ENCODE peak calls at places on chromosomes 1 and 21, in ten cellular contexts. Y is A549; N is CD4-positive, alpha-beta T cell; T is Kasumi-1; K is glomerular endothelial cell; I is fibroblast of the conjunctiva; H is nephron progenitor cell; G is T-cell; C is WTC11; B is occipital lobe. J is an unnamed sample.
A peak's percentile ranks its signal among the peaks of the same experiment; 100 is the strongest.

GRCh38 chr1:26225033-26225831 is 8.8 kb upstream of the CEP85 start:
- DNase-seq in Y (no peak), N (no peak), T (no peak), K (no peak), I (no peak), H (peak; percentile 95), G (no peak), C (peak; percentile 97), B (peak; percentile 78), J (no peak)

GRCh38 chr1:36761073-36761472 is 273.2 kb downstream of the GRIK3 start:
- DNase-seq in Y (no peak), N (no peak), T (no peak), K (no peak), I (no peak), H (no peak), G (no peak), C (no peak), B (no peak), J (no peak)

GRCh38 chr1:108653431-108654105 is 7.3 kb downstream of the HENMT1 start:
- DNase-seq in Y (no peak), N (no peak), T (no peak), K (no peak), I (no peak), H (no peak), G (no peak), C (no peak), B (no peak), J (no peak)

GRCh38 chr1:205421728-205422127 is at the start of gene LEMD1:
- DNase-seq in Y (no peak), N (no peak), T (no peak), K (no peak), I (no peak), H (no peak), G (no peak), C (no peak), B (no peak), J (no peak)

GRCh38 chr1:222769968-222770620 is 33.1 kb downstream of the FAM177B start:
- DNase-seq in Y (no peak), N (no peak), T (no peak), K (no peak), I (no peak), H (no peak), G (no peak), C (no peak), B (no peak), J (no peak)

GRCh38 chr1:64223329-64224151 is 20.1 kb downstream of the UBE2U start:
- DNase-seq in Y (no peak), N (no peak), T (no peak), K (no peak), I (peak; percentile 23), H (no peak), G (no peak), C (no peak), B (no peak), J (peak; percentile 57)

GRCh38 chr1:230306158-230306557 is 120.0 kb downstream of the PGBD5 start:
- DNase-seq in Y (no peak), N (no peak), T (no peak), K (no peak), I (no peak), H (no peak), G (no peak), C (no peak), B (no peak), J (no peak)

GRCh38 chr21:32921632-32922230 is 104.0 kb upstream of the OLIG2 start:
- DNase-seq in Y (peak; percentile 12), N (peak; percentile 14), T (peak; percentile 23), K (no peak), I (no peak), H (peak; percentile 24), G (no peak), C (peak; percentile 72), B (no peak), J (no peak)

GRCh38 chr21:14587266-14587665 is 41.2 kb upstream of the SAMSN1 start:
- DNase-seq in Y (no peak), N (no peak), T (no peak), K (no peak), I (no peak), H (no peak), G (no peak), C (no peak), B (no peak), J (no peak)

GRCh38 chr1:228695015-228695955 is 40.0 kb upstream of the RHOU start:
- DNase-seq in Y (no peak), N (no peak), T (no peak), K (no peak), I (no peak), H (no peak), G (no peak), C (no peak), B (no peak), J (no peak)

GRCh38 chr1:29829448-29830344 is 593.4 kb downstream of the PTPRU start:
- DNase-seq in Y (no peak), N (no peak), T (no peak), K (no peak), I (no peak), H (no peak), G (no peak), C (no peak), B (no peak), J (no peak)

GRCh38 chr1:170461362-170461761 is 70.6 kb upstream of the GORAB start:
- DNase-seq in Y (no peak), N (no peak), T (no peak), K (no peak), I (no peak), H (no peak), G (no peak), C (no peak), B (no peak), J (no peak)

J was measured in AG04450.